ENCODE peak calls at places on chromosomes 16 and 17, in five cellular contexts. I is SK-MEL-5, X is dermis blood vessel endothelial cell, E is NCI-H1105, M is KG1. B is an unnamed sample.
A peak's percentile ranks its signal among the peaks of the same experiment; 100 is the strongest.

GRCh38 chr16:88634141-88634993 is 4.0 kb upstream of the IL17C start:
- DNase-seq in I (no peak), X (peak; percentile 49), E (no peak), M (no peak), B (no peak)

GRCh38 chr17:45149037-45149668 is 878 bp downstream of the HEXIM1 start:
- DNase-seq in I (peak; percentile 82), X (peak; percentile 88), E (peak; percentile 61), M (peak; percentile 68), B (peak; percentile 85)

GRCh38 chr17:50931003-50931878 is 65.1 kb upstream of the TOB1 start:
- DNase-seq in I (peak; percentile 75), X (peak; percentile 86), E (peak; percentile 61), M (peak; percentile 55), B (peak; percentile 86)

GRCh38 chr16:56643080-56643778 is 4.8 kb downstream of the MT1A start:
- DNase-seq in I (no peak), X (peak; percentile 47), E (no peak), M (no peak), B (no peak)

GRCh38 chr17:11997972-11998233 is 628 bp upstream of the ZNF18 start:
- DNase-seq in I (no peak), X (no peak), E (no peak), M (no peak), B (no peak)

GRCh38 chr17:36030949-36031348 is 13.2 kb upstream of the CCL23 start:
- DNase-seq in I (no peak), X (no peak), E (no peak), M (no peak), B (no peak)

GRCh38 chr16:9081183-9081582 is 10.3 kb upstream of the HAPSTR1 start:
- DNase-seq in I (no peak), X (no peak), E (no peak), M (no peak), B (no peak)

GRCh38 chr16:66844342-66845079 is at the start of gene CA7:
- DNase-seq in I (no peak), X (no peak), E (no peak), M (no peak), B (no peak)

GRCh38 chr16:50305441-50306061 is 39.2 kb downstream of the ADCY7 start:
- DNase-seq in I (no peak), X (no peak), E (no peak), M (no peak), B (no peak)

GRCh38 chr17:17868637-17869522 is 32.1 kb upstream of the SREBF1 start:
- DNase-seq in I (no peak), X (peak; percentile 86), E (no peak), M (no peak), B (peak; percentile 15)

GRCh38 chr16:22665048-22665797 is 148.7 kb upstream of the HS3ST2 start:
- DNase-seq in I (no peak), X (no peak), E (no peak), M (no peak), B (no peak)

GRCh38 chr16:85377388-85378144 is 235.6 kb upstream of the GSE1 start:
- DNase-seq in I (no peak), X (no peak), E (no peak), M (no peak), B (peak; percentile 29)

GRCh38 chr16:57667526-57668258 is 414 bp upstream of the ADGRG3 start:
- DNase-seq in I (no peak), X (no peak), E (no peak), M (no peak), B (peak; percentile 39)